ENCODE peak calls at places on chromosomes 13 and 19, in four cellular contexts. F is thoracic aorta; K is effector memory CD4-positive, alpha-beta T cell; Y is brain microvascular endothelial cell. N is an unnamed sample.

GRCh38 chr13:32984857-32985626 is 31.2 kb upstream of the KL start:
- DNase-seq in Y (no peak), F (no peak), K (no peak), N (peak; percentile 84)

GRCh38 chr13:23510544-23510916 is 59.7 kb upstream of the TNFRSF19 start:
- DNase-seq in F (no peak), Y (no peak), K (no peak), N (no peak)

GRCh38 chr13:113767366-113767765 is 8.3 kb downstream of the TMEM255B start:
- DNase-seq in K (no peak), F (no peak), Y (no peak), N (no peak)

GRCh38 chr13:21076265-21076653 is 14.9 kb upstream of the LATS2 start:
- DNase-seq in F (no peak), Y (no peak), K (no peak), N (no peak)

GRCh38 chr19:5966941-5967340 is 11.0 kb downstream of the RANBP3 start:
- DNase-seq in F (no peak), K (no peak), Y (no peak), N (no peak)

GRCh38 chr19:29191005-29191404 is 21.9 kb downstream of the UQCRFS1 start:
- DNase-seq in Y (no peak), K (no peak), F (no peak), N (no peak)

GRCh38 chr13:50340566-50341287 is 325.5 kb downstream of the KCNRG start:
- DNase-seq in F (no peak), K (no peak), Y (no peak), N (no peak)

GRCh38 chr19:49690073-49690655 is 752 bp upstream of the CPT1C start:
- DNase-seq in F (no peak), Y (no peak), K (no peak), N (no peak)

GRCh38 chr13:24626449-24626848 is 53.8 kb upstream of the ATP12A start:
- DNase-seq in F (no peak), K (no peak), Y (no peak), N (no peak)

GRCh38 chr19:10089801-10090375 is 3.8 kb downstream of the SHFL start:
- DNase-seq in F (no peak), K (no peak), Y (no peak), N (no peak)

GRCh38 chr19:50728084-50728737 is 5.0 kb downstream of the CLEC11A start:
- DNase-seq in K (no peak), F (no peak), Y (peak; percentile 63), N (peak; percentile 84)

GRCh38 chr13:97849305-97849704 is 104.2 kb upstream of the IPO5 start:
- DNase-seq in Y (no peak), K (no peak), F (no peak), N (no peak)

GRCh38 chr13:30355405-30355741 is 48.0 kb upstream of the KATNAL1 start:
- DNase-seq in K (no peak), F (no peak), Y (no peak), N (no peak)

GRCh38 chr19:13463296-13463695 is 43.0 kb downstream of the CACNA1A start:
- DNase-seq in Y (no peak), K (no peak), F (no peak), N (peak; percentile 43)

GRCh38 chr13:88649855-88650254 is 978.7 kb downstream of the SLITRK5 start:
- DNase-seq in K (no peak), Y (no peak), F (no peak), N (no peak)

GRCh38 chr13:96988441-96988840 is 5.8 kb downstream of the OXGR1 start:
- DNase-seq in F (no peak), Y (no peak), K (no peak), N (no peak)

GRCh38 chr19:4694211-4694987 is 24.3 kb upstream of the MYDGF start:
- DNase-seq in K (no peak), F (no peak), Y (peak; percentile 96), N (peak; percentile 97)

GRCh38 chr13:27667946-27668345 is 46.3 kb downstream of the POLR1D start:
- DNase-seq in K (no peak), Y (peak; percentile 15), F (no peak), N (peak; percentile 12)

GRCh38 chr13:75256922-75257321 is 225.0 kb downstream of the TBC1D4 start:
- DNase-seq in F (no peak), K (no peak), Y (no peak), N (no peak)

GRCh38 chr13:98984983-98985382 is 7.1 kb upstream of the DOCK9 start:
- DNase-seq in Y (no peak), F (no peak), K (no peak), N (no peak)

GRCh38 chr19:1469200-1469935 is 9.6 kb downstream of the C19orf25 start:
- DNase-seq in Y (no peak), K (no peak), F (no peak), N (peak; percentile 27)

GRCh38 chr19:28920269-28921066 is 292.5 kb downstream of the UQCRFS1 start:
- DNase-seq in Y (no peak), K (no peak), F (no peak), N (no peak)

GRCh38 chr19:50705422-50706019 is 14.1 kb downstream of the SHANK1 start:
- DNase-seq in F (no peak), K (no peak), Y (peak; percentile 68), N (peak; percentile 74)

GRCh38 chr19:56189785-56190184 is 7.8 kb downstream of the ZSCAN5B start:
- DNase-seq in Y (no peak), K (no peak), F (no peak), N (no peak)

GRCh38 chr19:18669883-18670282 is 13.6 kb upstream of the CRTC1 start:
- DNase-seq in K (no peak), Y (no peak), F (no peak), N (no peak)

GRCh38 chr13:43546821-43547220 is 240.0 kb downstream of the ENOX1 start:
- DNase-seq in Y (no peak), K (no peak), F (no peak), N (no peak)

GRCh38 chr13:33125821-33126570 is 109.8 kb downstream of the KL start:
- DNase-seq in Y (peak; percentile 98), F (peak; percentile 30), K (no peak), N (peak; percentile 92)

GRCh38 chr13:62357887-62358645 is 942.4 kb upstream of the PCDH20 start:
- DNase-seq in Y (peak; percentile 12), K (no peak), F (no peak), N (peak; percentile 23)

GRCh38 chr19:1648926-1649541 is 3.4 kb downstream of the TCF3 start:
- DNase-seq in F (no peak), Y (no peak), K (no peak), N (no peak)

GRCh38 chr19:56086671-56087430 is 34.2 kb downstream of the ZNF787 start:
- DNase-seq in F (no peak), K (no peak), Y (no peak), N (no peak)

GRCh38 chr13:98089826-98090225 is 53.1 kb upstream of the FARP1 start:
- DNase-seq in Y (no peak), K (no peak), F (no peak), N (no peak)

GRCh38 chr13:19239114-19239860 is 57.7 kb upstream of the TUBA3C start:
- DNase-seq in F (no peak), Y (no peak), K (no peak), N (no peak)

GRCh38 chr13:98181106-98181815 is 4.2 kb upstream of the RNF113B start:
- DNase-seq in K (no peak), F (no peak), Y (peak; percentile 44), N (peak; percentile 23)

GRCh38 chr19:43525836-43526771 is 897 bp downstream of the ETHE1 start:
- DNase-seq in Y (no peak), F (no peak), K (no peak), N (no peak)

GRCh38 chr19:40804783-40805242 is 5.8 kb downstream of the EGLN2 start:
- DNase-seq in F (no peak), Y (no peak), K (no peak), N (no peak)

GRCh38 chr19:5801796-5802616 is 2.9 kb upstream of the NRTN start:
- DNase-seq in K (no peak), Y (no peak), F (no peak), N (no peak)

GRCh38 chr13:26480246-26480855 is 77.1 kb upstream of the WASF3 start:
- DNase-seq in F (no peak), Y (no peak), K (no peak), N (no peak)

GRCh38 chr19:7784856-7785255 is 21.8 kb downstream of the CLEC4M start:
- DNase-seq in K (no peak), Y (no peak), F (no peak), N (no peak)
- H3K27me3 ChIP-seq in K (peaks cover 26% of the 10 kb centered on the region), Y (peaks cover 24% of the 10 kb centered on the region), F (no peaks in the 10 kb centered on the region), N (peaks cover 88% of the 10 kb centered on the region)

GRCh38 chr13:80386592-80386991 is 45.7 kb upstream of the SPRY2 start:
- DNase-seq in F (no peak), Y (no peak), K (no peak), N (no peak)
- H3K4me3 ChIP-seq in F (no peak overlapping the region), Y (no peak overlapping the region), K (no peak overlapping the region), N (no peak overlapping the region)

GRCh38 chr13:90950134-90950533 is 397.4 kb upstream of the MIR17HG start:
- DNase-seq in F (no peak), K (no peak), Y (no peak), N (no peak)
- H3K27me3 ChIP-seq in F (no peaks in the 10 kb centered on the region), K (no peaks in the 10 kb centered on the region), Y (no peaks in the 10 kb centered on the region), N (no peaks in the 10 kb centered on the region)

DNA sequence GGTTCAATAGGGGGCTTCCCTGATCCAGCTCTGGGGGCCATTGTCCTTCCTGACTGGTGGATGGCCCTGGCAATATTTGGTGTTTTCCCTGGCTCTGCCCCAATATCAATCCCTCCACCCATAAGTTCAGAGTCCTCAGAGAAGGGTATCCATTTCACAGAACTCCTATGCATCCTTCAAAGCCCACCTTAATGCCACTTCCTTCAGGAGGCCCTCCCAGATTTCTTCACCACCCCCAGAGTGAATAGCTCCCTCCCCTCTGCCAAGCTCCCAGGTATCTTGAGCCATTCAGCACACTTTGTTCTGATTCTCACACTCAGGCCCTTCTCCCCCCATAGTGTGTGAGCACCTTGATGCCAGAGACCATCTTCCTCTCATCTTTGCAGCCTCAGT is 5.8 kb downstream of the PPP1R14A start:
- DNase-seq in K (no peak), Y (no peak), F (no peak), N (no peak)
- H3K4me3 ChIP-seq in K (no peak overlapping the region), Y (no peak overlapping the region), F (peak overlapping the region; percentile 90), N (no peak overlapping the region)

GRCh38 chr19:3368848-3369336 is 2.5 kb downstream of the NFIC start:
- DNase-seq in Y (no peak), K (no peak), F (no peak), N (no peak)
- H3K27me3 ChIP-seq in Y (no peaks in the 10 kb centered on the region), K (no peaks in the 10 kb centered on the region), F (no peaks in the 10 kb centered on the region), N (no peaks in the 10 kb centered on the region)

DNA sequence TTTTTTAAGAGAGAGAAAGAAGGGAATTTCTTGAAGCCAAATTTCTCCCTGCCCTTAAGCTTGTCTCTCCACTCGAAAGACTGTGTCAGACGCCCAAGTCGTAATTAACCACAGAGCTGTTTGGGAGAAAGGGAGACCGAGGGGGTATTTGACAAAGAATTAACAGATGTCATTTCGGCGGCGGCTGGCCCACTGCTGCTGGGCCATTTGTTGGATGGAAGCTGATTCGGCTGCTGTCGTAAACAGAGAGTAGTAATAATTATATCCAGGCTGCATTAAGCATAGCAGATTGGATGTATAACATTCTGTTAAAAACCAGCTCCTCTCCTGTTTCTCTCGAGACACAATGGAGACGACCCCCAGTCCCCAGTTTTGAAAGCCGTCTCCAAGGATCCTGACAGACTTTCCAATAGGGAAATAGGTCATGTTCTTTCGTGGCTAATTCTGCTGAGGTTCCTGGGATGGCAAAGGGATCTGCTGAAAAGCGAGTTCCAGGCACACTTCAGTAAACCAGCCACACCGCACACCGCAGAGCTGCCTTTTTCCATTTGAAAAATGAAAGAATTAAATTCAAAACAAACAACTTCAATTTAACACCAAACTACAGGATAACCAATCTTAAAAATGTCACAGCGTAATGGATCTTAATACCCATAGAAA is 71.5 kb downstream of the KCTD15 start:
- DNase-seq in K (no peak), F (no peak), Y (no peak), N (no peak)
- H3K4me3 ChIP-seq in K (no peak overlapping the region), F (peak overlapping the region; percentile 52), Y (peak overlapping the region; percentile 9), N (peak overlapping the region; percentile 3)